ENCODE peak calls at places on chromosome 7, in seven cellular contexts. A, X, H, Y, E, F and T are unnamed samples.
A peak's percentile ranks its signal among the peaks of the same experiment; 100 is the strongest.

GRCh38 chr7:70494225-70494877 is 637.6 kb upstream of the GALNT17 start:
- DNase-seq in A (no peak), X (no peak), H (no peak), Y (no peak), E (no peak), F (no peak), T (no peak)

GRCh38 chr7:46507601-46508000 is 586.5 kb upstream of the IGFBP3 start:
- DNase-seq in A (no peak), X (no peak), H (no peak), Y (no peak), E (no peak), F (no peak), T (no peak)

GRCh38 chr7:147711429-147711828 is 879.1 kb upstream of the C7orf33 start:
- DNase-seq in A (no peak), X (no peak), H (no peak), Y (no peak), E (no peak), F (no peak), T (no peak)

GRCh38 chr7:55074008-55074499 is 55.2 kb downstream of the EGFR start:
- DNase-seq in A (peak; percentile 46), X (no peak), H (peak; percentile 91), Y (peak; percentile 44), E (peak; percentile 43), F (no peak), T (peak; percentile 47)

GRCh38 chr7:151795168-151795754 is 81.7 kb downstream of the PRKAG2 start:
- DNase-seq in A (no peak), X (no peak), H (no peak), Y (no peak), E (no peak), F (no peak), T (peak; percentile 54)

GRCh38 chr7:103679156-103680132 is 233.4 kb upstream of the SLC26A5 start:
- DNase-seq in A (no peak), X (no peak), H (no peak), Y (peak; percentile 35), E (no peak), F (no peak), T (no peak)

GRCh38 chr7:36986429-36987362 is 262.4 kb upstream of the AOAH start:
- DNase-seq in A (peak; percentile 25), X (peak; percentile 79), H (no peak), Y (peak; percentile 36), E (peak; percentile 41), F (peak; percentile 75), T (peak; percentile 25)

GRCh38 chr7:138207555-138207971 is 131.3 kb downstream of the AKR1D1 start:
- DNase-seq in A (no peak), X (no peak), H (no peak), Y (no peak), E (peak; percentile 76), F (no peak), T (no peak)

GRCh38 chr7:30366606-30367005 is 82.2 kb downstream of the ZNRF2 start:
- DNase-seq in A (no peak), X (no peak), H (no peak), Y (no peak), E (no peak), F (no peak), T (no peak)

GRCh38 chr7:99949645-99950228 is 20.3 kb upstream of the GJC3 start:
- DNase-seq in A (no peak), X (no peak), H (no peak), Y (peak; percentile 21), E (no peak), F (no peak), T (no peak)

GRCh38 chr7:3721422-3721821 is 420.4 kb downstream of the SDK1 start:
- DNase-seq in A (no peak), X (no peak), H (no peak), Y (no peak), E (no peak), F (no peak), T (no peak)

GRCh38 chr7:143367972-143368371 is 5.5 kb upstream of the FAM131B start:
- DNase-seq in A (no peak), X (peak; percentile 40), H (no peak), Y (no peak), E (no peak), F (no peak), T (no peak)

GRCh38 chr7:4745971-4746919 is 29.2 kb upstream of the AP5Z1 start:
- DNase-seq in A (no peak), X (no peak), H (peak; percentile 48), Y (peak; percentile 9), E (no peak), F (no peak), T (no peak)

GRCh38 chr7:144670251-144670650 is 165.6 kb downstream of the TPK1 start:
- DNase-seq in A (no peak), X (no peak), H (no peak), Y (no peak), E (no peak), F (no peak), T (no peak)

GRCh38 chr7:102849538-102849937 is 63.3 kb upstream of the LRRC17 start:
- DNase-seq in A (no peak), X (no peak), H (no peak), Y (no peak), E (no peak), F (no peak), T (no peak)

GRCh38 chr7:2248984-2249694 is 7.1 kb downstream of the NUDT1 start:
- DNase-seq in A (peak; percentile 49), X (peak; percentile 61), H (peak; percentile 48), Y (no peak), E (no peak), F (no peak), T (no peak)

GRCh38 chr7:43292384-43292783 is 179.9 kb downstream of the HECW1 start:
- DNase-seq in A (no peak), X (no peak), H (no peak), Y (no peak), E (no peak), F (no peak), T (no peak)

GRCh38 chr7:21542891-21543527 is at the start of gene DNAH11:
- DNase-seq in A (peak; percentile 37), X (peak; percentile 50), H (no peak), Y (no peak), E (peak; percentile 33), F (peak; percentile 23), T (no peak)

GRCh38 chr7:138036135-138036534 is 34.2 kb upstream of the CREB3L2 start:
- DNase-seq in A (no peak), X (no peak), H (no peak), Y (no peak), E (no peak), F (no peak), T (no peak)

GRCh38 chr7:77254429-77254828 is 54.8 kb upstream of the FGL2 start:
- DNase-seq in A (no peak), X (no peak), H (no peak), Y (no peak), E (no peak), F (no peak), T (no peak)

GRCh38 chr7:77258014-77258413 is 58.4 kb upstream of the FGL2 start:
- DNase-seq in A (no peak), X (peak; percentile 69), H (no peak), Y (no peak), E (no peak), F (no peak), T (no peak)

GRCh38 chr7:77254915-77255314 is 55.3 kb upstream of the FGL2 start:
- DNase-seq in A (no peak), X (no peak), H (no peak), Y (no peak), E (no peak), F (no peak), T (no peak)

GRCh38 chr7:77262311-77262710 is 62.7 kb upstream of the FGL2 start:
- DNase-seq in A (no peak), X (no peak), H (no peak), Y (no peak), E (no peak), F (no peak), T (no peak)

DNA sequence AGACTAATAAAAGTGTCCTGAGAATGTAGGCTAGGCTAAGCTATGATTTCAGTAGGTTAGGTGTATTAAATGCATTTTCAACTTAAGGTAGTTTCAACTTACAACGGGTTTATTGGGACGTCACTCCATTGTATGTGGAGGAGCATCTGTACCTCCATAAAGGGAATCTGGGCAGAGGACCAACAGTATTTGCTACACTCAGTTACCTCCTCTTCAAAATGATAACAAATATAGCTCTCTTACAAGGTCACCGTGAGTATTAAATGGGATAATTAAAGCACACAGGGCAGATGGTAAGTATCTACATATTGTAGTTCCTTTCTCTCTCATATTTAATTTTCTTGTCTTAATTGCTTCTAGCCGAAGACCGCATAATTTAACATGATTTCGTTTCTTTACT is 59.0 kb upstream of the FGL2 start:
- DNase-seq in A (no peak), X (no peak), H (no peak), Y (no peak), E (no peak), F (no peak), T (no peak)
- TF ChIP-seq TAF1 in A (no peak), X (no peak), H (no peak), Y (no peak), E (no peak), F (no peak), T (no peak)

GRCh38 chr7:351256-351655 is 61.3 kb downstream of the FOXL3 start:
- DNase-seq in A (no peak), X (no peak), H (no peak), Y (no peak), E (no peak), F (no peak), T (no peak)
- TF ChIP-seq POLR2AphosphoS5 in A (no peak), X (no peak), H (no peak), Y (no peak), E (no peak), F (no peak), T (no peak)

GRCh38 chr7:6375346-6376101 is 72.2 kb downstream of the DAGLB start:
- DNase-seq in A (no peak), X (no peak), H (no peak), Y (no peak), E (no peak), F (no peak), T (no peak)
- TF ChIP-seq TAF1 in A (no peak), X (peak; percentile 9), H (no peak), Y (no peak), E (no peak), F (no peak), T (no peak)

GRCh38 chr7:24821045-24821853 is 64.0 kb upstream of the GSDME start:
- DNase-seq in A (no peak), X (no peak), H (peak; percentile 88), Y (peak; percentile 35), E (no peak), F (peak; percentile 73), T (peak; percentile 35)
- TF ChIP-seq POLR2AphosphoS5 in A (peak; percentile 53), X (peak; percentile 88), H (peak; percentile 66), Y (no peak), E (no peak), F (no peak), T (peak; percentile 59)

DNA sequence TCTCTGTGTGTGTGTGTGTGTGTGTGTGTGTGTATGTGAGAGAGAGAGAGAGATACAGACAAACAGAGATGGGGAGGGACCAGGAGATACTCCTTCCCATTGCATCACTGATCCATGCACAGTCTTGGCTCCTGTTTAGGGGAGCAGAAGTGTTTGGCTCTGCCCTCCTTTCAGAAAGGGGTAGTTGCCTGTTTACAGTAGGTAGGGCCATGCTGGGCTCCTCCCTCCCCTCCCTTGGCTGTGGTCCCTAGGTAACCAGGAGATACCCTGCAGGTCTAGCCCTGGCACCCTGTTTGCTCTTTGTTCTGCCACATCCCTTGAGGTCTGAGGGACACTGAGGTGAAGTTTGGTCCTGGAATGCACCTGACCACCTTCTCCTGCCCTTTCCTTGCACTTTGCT is 95.3 kb downstream of the RAMP3 start:
- DNase-seq in A (no peak), X (no peak), H (no peak), Y (no peak), E (no peak), F (no peak), T (no peak)
- TF ChIP-seq TAF1 in A (no peak), X (no peak), H (no peak), Y (no peak), E (no peak), F (no peak), T (no peak)

GRCh38 chr7:15686209-15686956 is at the start of gene MEOX2:
- DNase-seq in A (no peak), X (peak; percentile 26), H (no peak), Y (no peak), E (no peak), F (no peak), T (no peak)
- TF ChIP-seq POLR2AphosphoS5 in A (no peak), X (no peak), H (no peak), Y (no peak), E (no peak), F (no peak), T (no peak)